ENCODE peak calls at places on chromosomes 16 and 17, in nine cellular contexts. T is heart right ventricle; X is AG04450; K is effector memory CD4-positive, alpha-beta T cell; N is lung; J is stomach; S is mammary epithelial cell; O is A549; A is prostate gland. W is an unnamed sample.

GRCh38 chr17:35972066-35972465 is 9.2 kb downstream of the CCL16 start:
- DNase-seq in S (no peak), T (no peak), X (no peak), A (no peak), K (no peak), O (no peak), J (no peak), N (no peak), W (no peak)

GRCh38 chr17:39195568-39196160 is 1.8 kb downstream of the CACNB1 start:
- DNase-seq in T (no peak), K (no peak), A (no peak), J (no peak), S (peak), N (peak), X (no peak), O (no peak), W (peak)

GRCh38 chr17:51833045-51833444 is 325.5 kb downstream of the CA10 start:
- DNase-seq in X (no peak), J (no peak), N (no peak), A (no peak), T (no peak), K (no peak), S (no peak), O (no peak), W (no peak)

GRCh38 chr17:45139533-45139920 is 4.0 kb downstream of the ACBD4 start:
- DNase-seq in N (no peak), A (no peak), S (no peak), K (no peak), T (no peak), J (no peak), X (no peak), O (no peak), W (no peak)

GRCh38 chr16:67666032-67666537 is 465 bp downstream of the ENKD1 start:
- DNase-seq in T (peak), O (no peak), A (no peak), N (no peak), S (no peak), X (no peak), J (no peak), K (no peak), W (no peak)

GRCh38 chr17:79707931-79708891 is 22.5 kb upstream of the ENPP7 start:
- DNase-seq in S (peak), T (peak), A (peak), N (no peak), J (peak), K (peak), X (no peak), O (peak), W (no peak)

GRCh38 chr16:12613131-12613991 is 190.3 kb downstream of the CPPED1 start:
- DNase-seq in J (no peak), A (no peak), S (peak), K (no peak), N (no peak), O (peak), X (no peak), T (no peak), W (no peak)

GRCh38 chr17:47207143-47208067 is 1.7 kb upstream of the MYL4 start:
- DNase-seq in S (no peak), T (no peak), X (no peak), O (no peak), J (no peak), A (no peak), K (no peak), N (no peak), W (no peak)

GRCh38 chr16:62041401-62041800 is 5.2 kb upstream of the CDH8 start:
- DNase-seq in T (no peak), O (peak), X (no peak), A (no peak), J (no peak), N (no peak), K (no peak), S (peak), W (no peak)

GRCh38 chr16:23434380-23434779 is 18.6 kb downstream of the COG7 start:
- DNase-seq in O (peak), A (peak), N (no peak), S (peak), X (peak), K (no peak), J (no peak), T (no peak), W (no peak)

GRCh38 chr16:87765473-87765775 is 362 bp downstream of the KLHDC4 start:
- DNase-seq in T (peak), A (no peak), N (no peak), S (no peak), O (no peak), J (no peak), K (peak), X (no peak), W (no peak)

GRCh38 chr16:12639044-12639443 is 164.6 kb downstream of the CPPED1 start:
- DNase-seq in X (no peak), K (no peak), A (no peak), T (no peak), J (no peak), S (peak), O (peak), N (no peak), W (no peak)

GRCh38 chr17:74190154-74190553 is 13.3 kb upstream of the RPL38 start:
- DNase-seq in K (no peak), X (no peak), O (peak), S (peak), T (no peak), N (no peak), A (no peak), J (no peak), W (no peak)

GRCh38 chr17:82627405-82627804 is 20.8 kb downstream of the WDR45B start:
- DNase-seq in O (no peak), J (no peak), A (peak), N (no peak), S (no peak), X (no peak), T (no peak), K (no peak), W (no peak)
- H3K27ac ChIP-seq in O (no peak), J (peak), A (peak), N (no peak), S (no peak), X (no peak), T (no peak), K (no peak), W (no peak)

DNA sequence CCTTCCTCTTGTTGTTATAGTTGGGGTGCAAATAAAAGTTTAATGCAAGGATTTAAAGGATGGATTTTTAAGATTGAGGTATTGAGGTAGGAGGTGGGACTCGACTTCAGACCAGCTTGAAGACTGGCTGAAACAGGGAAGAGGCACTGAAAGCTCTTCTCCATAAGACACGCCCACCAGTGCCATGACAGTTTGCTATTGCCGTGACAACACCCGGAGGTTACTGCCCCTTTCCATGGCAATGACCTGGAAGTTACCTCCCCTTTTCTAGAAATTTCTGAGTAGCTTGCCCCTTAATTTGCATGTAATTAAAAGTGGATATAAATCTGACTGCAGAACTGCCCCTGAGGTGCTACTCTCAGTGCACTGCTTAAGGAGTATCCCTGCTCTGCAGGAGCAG is 122.6 kb downstream of the SHISA6 start:
- DNase-seq in T (no peak), X (no peak), K (no peak), S (no peak), A (no peak), N (no peak), J (no peak), O (no peak), W (no peak)
- H3K27ac ChIP-seq in T (no peak), X (no peak), K (no peak), S (no peak), A (no peak), N (no peak), J (no peak), O (no peak), W (no peak)

GRCh38 chr17:4607773-4608187 is 23.5 kb downstream of the SMTNL2 start:
- DNase-seq in A (no peak), K (no peak), X (no peak), T (peak), O (no peak), S (no peak), N (peak), J (peak), W (peak)
- H3K27ac ChIP-seq in A (peak), K (no peak), X (no peak), T (peak), O (no peak), S (no peak), N (no peak), J (peak), W (no peak)

DNA sequence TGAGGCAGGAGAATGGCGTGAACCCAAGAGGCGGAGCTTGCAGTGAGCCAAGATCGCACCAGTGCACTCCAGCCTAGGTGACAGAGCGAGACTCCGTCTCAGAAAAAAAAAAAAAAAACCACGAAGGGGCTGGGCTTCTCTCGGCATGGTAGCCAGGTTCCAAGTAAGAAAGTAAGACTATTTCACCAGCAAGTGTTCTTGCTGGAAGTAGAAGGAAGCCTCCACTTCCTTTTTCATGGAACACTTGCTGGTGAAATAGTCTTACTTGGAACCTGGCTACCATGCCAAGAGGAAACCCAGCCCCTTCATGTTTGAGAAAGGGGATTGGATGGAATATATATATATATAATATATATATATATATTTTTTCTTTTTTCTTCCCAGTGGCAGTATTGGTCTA is 7.1 kb upstream of the N4BP1 start:
- DNase-seq in T (no peak), A (no peak), S (no peak), K (no peak), O (no peak), X (no peak), N (no peak), J (no peak), W (no peak)
- H3K27ac ChIP-seq in T (peak), A (no peak), S (no peak), K (no peak), O (no peak), X (no peak), N (peak), J (no peak), W (no peak)

GRCh38 chr17:76354317-76354729 is 607 bp upstream of the PRPSAP1 start:
- DNase-seq in X (no peak), O (no peak), N (no peak), S (no peak), J (no peak), T (no peak), K (no peak), A (no peak), W (no peak)

GRCh38 chr17:76353599-76354316 is at the start of gene PRPSAP1:
- DNase-seq in N (peak), T (peak), A (peak), J (peak), O (peak), X (peak), S (peak), K (peak), W (peak)

GRCh38 chr17:76353004-76353598 is 615 bp downstream of the PRPSAP1 start:
- DNase-seq in J (peak), N (no peak), X (no peak), T (peak), O (no peak), K (no peak), A (peak), S (peak), W (peak)

GRCh38 chr17:76356803-76357456 is 3.2 kb upstream of the PRPSAP1 start:
- DNase-seq in J (no peak), K (no peak), O (no peak), N (no peak), A (no peak), X (no peak), T (no peak), S (no peak), W (no peak)

DNA sequence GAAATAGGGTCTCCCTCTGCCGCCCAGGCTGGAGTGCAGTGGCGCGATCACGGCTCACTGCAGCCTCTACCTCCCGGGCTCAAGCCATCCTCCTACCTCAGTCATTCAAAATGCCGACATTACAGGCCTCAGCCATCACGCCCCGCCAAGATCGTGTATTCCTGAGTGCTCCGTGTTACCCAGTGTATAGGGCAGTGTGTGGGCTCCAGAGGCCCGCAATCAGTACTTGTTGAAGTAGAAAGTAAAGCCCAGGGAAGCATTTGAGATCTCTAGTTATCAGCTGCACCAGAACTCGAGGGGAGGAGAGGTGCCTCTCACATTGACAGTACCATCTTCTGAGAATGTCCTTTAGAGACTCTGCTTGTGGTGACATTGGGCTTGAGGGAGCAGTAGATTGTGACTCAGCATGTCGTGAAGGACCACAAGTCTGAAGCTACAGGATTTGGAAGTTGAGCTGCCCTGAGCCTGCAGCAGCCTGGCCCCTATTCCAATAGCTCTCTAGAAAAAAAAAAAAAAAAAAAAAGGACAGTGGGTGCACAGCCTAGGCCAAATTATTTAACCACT is 1.1 kb upstream of the PRPSAP1 start:
- DNase-seq in S (no peak), X (no peak), N (no peak), T (no peak), A (no peak), J (no peak), K (no peak), O (peak), W (no peak)
- H3K27ac ChIP-seq in S (no peak), X (no peak), N (no peak), T (no peak), A (no peak), J (no peak), K (no peak), O (peak), W (no peak)

GRCh38 chr16:57993452-57993851 is 7.0 kb downstream of the ZNF319 start:
- DNase-seq in S (peak), X (no peak), K (no peak), J (no peak), T (no peak), N (no peak), O (no peak), A (no peak), W (no peak)
- H3K27ac ChIP-seq in S (no peak), X (no peak), K (no peak), J (no peak), T (no peak), N (no peak), O (no peak), A (peak), W (no peak)

GRCh38 chr17:59361386-59361785 is 29.9 kb downstream of the YPEL2 start:
- DNase-seq in X (no peak), O (peak), J (no peak), A (no peak), S (peak), T (no peak), N (no peak), K (no peak), W (no peak)
- H3K27ac ChIP-seq in X (no peak), O (no peak), J (peak), A (no peak), S (no peak), T (no peak), N (peak), K (peak), W (peak)

DNA sequence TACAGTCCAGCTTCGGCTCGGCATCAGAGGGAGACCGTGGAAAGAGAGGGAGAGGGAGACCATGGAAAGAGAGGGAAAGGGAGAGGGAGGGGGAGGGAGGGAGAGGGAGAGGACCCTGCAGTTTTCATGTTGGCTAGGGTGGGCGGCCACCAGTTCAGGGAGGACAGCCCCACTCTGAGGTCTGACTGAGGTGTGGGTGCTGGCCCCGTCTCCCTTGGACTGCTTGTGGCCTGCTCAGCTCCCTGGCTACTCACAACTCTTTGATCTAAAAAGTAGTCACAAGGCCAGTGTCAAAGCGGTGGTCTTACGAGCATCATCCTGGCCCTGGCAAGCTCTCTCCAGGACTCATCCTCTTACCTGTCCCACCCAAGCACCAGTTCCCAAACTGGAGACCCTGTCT is 9.4 kb downstream of the COX4I1 start:
- DNase-seq in T (no peak), N (no peak), A (no peak), S (no peak), K (no peak), X (no peak), O (no peak), J (no peak), W (no peak)
- H3K27ac ChIP-seq in T (no peak), N (no peak), A (no peak), S (no peak), K (no peak), X (no peak), O (no peak), J (no peak), W (no peak)

DNA sequence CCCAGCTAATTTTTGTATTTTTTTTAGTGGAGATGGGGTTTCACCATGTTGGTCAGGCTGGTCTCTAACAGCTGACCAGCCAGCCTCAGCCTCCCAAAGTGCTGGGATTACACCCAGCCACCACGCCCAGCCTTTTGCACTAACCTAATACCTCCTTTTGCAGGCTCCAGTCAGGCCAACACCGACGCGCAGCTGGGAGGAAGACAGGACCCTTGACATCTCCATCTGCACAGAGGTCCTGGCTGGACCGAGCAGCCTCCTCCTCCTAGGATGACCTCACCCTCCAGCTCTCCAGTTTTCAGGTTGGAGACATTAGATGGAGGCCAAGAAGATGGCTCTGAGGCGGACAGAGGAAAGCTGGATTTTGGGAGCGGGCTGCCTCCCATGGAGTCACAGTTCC is 2.0 kb downstream of the TRPV2 start:
- DNase-seq in T (no peak), O (no peak), K (no peak), S (no peak), N (no peak), J (no peak), X (no peak), A (no peak), W (no peak)
- H3K27ac ChIP-seq in T (peak), O (no peak), K (peak), S (no peak), N (no peak), J (peak), X (no peak), A (no peak), W (peak)